ENCODE peak calls at places on chromosomes 6 and 20, in nine cellular contexts. M is amniotic stem cell; T is activated T-cell treated with anti-CD3 and anti-CD28 coated beads, Interleukin-2, amount 50 U/mL, for 24 hours; N is endothelial cell; W is trophoblast cell; C is HEK293T; V is caudate nucleus; S is mucosa of descending colon; P is T-cell. X is an unnamed sample.

GRCh38 chr6:53294095-53294494 is 54.7 kb downstream of the ELOVL5 start:
- DNase-seq in C (peak), N (peak), S (no peak), P (no peak), M (no peak), T (no peak), W (no peak), V (no peak), X (no peak)

GRCh38 chr20:36145877-36146707 is 8.4 kb upstream of the EPB41L1 start:
- DNase-seq in N (no peak), W (no peak), V (no peak), P (no peak), M (no peak), C (no peak), T (no peak), S (no peak), X (no peak)

GRCh38 chr20:33450867-33451266 is 7.3 kb upstream of the SNTA1 start:
- DNase-seq in W (no peak), C (no peak), N (no peak), S (no peak), V (no peak), T (no peak), M (no peak), P (no peak), X (no peak)

GRCh38 chr20:25271486-25272222 is 23.8 kb downstream of the PYGB start:
- DNase-seq in P (no peak), T (no peak), C (no peak), M (no peak), N (no peak), W (no peak), S (no peak), V (no peak), X (no peak)

GRCh38 chr6:81772741-81773140 is 20.3 kb upstream of the TENT5A start:
- DNase-seq in C (no peak), T (no peak), S (no peak), M (peak), V (no peak), N (no peak), W (peak), P (no peak), X (no peak)

GRCh38 chr6:165926378-165926777 is 241.3 kb downstream of the TBXT start:
- DNase-seq in C (no peak), W (no peak), S (no peak), P (no peak), T (no peak), N (no peak), M (no peak), V (no peak), X (no peak)

GRCh38 chr6:145112711-145113148 is 622.6 kb downstream of the EPM2A start:
- DNase-seq in P (no peak), C (no peak), S (no peak), M (no peak), W (peak), V (no peak), T (no peak), N (no peak), X (no peak)

GRCh38 chr20:24819331-24819965 is 129.6 kb upstream of the CST7 start:
- DNase-seq in S (no peak), V (no peak), P (no peak), C (no peak), T (no peak), W (no peak), M (no peak), N (no peak), X (no peak)

GRCh38 chr20:24004470-24004869 is 15.9 kb upstream of the GGTLC1 start:
- DNase-seq in M (no peak), P (no peak), V (no peak), S (no peak), W (no peak), N (no peak), T (no peak), C (no peak), X (no peak)

GRCh38 chr20:49446808-49447207 is 35.7 kb downstream of the KCNB1 start:
- DNase-seq in S (peak), V (no peak), N (peak), W (no peak), C (no peak), M (no peak), T (no peak), P (no peak), X (no peak)